ENCODE peak calls at places on chromosomes 5 and 9, in ten cellular contexts. One of them, this sample, is unnamed.

GRCh38 chr5:61768692-61769281 is 436.7 kb downstream of the ZSWIM6 start:
- ATAC-seq in psoas muscle: no peak
- ATAC-seq in left ventricle myocardium superior: no peak
- ATAC-seq in activated CD8-positive, alpha-beta T cell treated with anti-CD3 and anti-CD28 coated beads, Interleukin-2, amount 10 ng/mL, durations not matched to agents 7 days and 5 days: peak
- ATAC-seq in pancreas: peak
- ATAC-seq in thoracic aorta: no peak
- ATAC-seq in right cardiac atrium: no peak
- ATAC-seq in aorta: no peak
- ATAC-seq in central memory CD8-positive, alpha-beta T cell: no peak
- ATAC-seq in left colon: peak
- ATAC-seq in this sample: no peak

GRCh38 chr9:84856181-84856632 is 186.7 kb downstream of the NTRK2 start:
- ATAC-seq in psoas muscle: peak
- ATAC-seq in left ventricle myocardium superior: peak
- ATAC-seq in activated CD8-positive, alpha-beta T cell treated with anti-CD3 and anti-CD28 coated beads, Interleukin-2, amount 10 ng/mL, durations not matched to agents 7 days and 5 days: no peak
- ATAC-seq in pancreas: peak
- ATAC-seq in thoracic aorta: peak
- ATAC-seq in right cardiac atrium: peak
- ATAC-seq in aorta: peak
- ATAC-seq in central memory CD8-positive, alpha-beta T cell: no peak
- ATAC-seq in left colon: no peak
- ATAC-seq in this sample: no peak

GRCh38 chr5:1792842-1793266 is 6.8 kb downstream of the MRPL36 start:
- ATAC-seq in psoas muscle: no peak
- ATAC-seq in left ventricle myocardium superior: no peak
- ATAC-seq in activated CD8-positive, alpha-beta T cell treated with anti-CD3 and anti-CD28 coated beads, Interleukin-2, amount 10 ng/mL, durations not matched to agents 7 days and 5 days: peak
- ATAC-seq in pancreas: peak
- ATAC-seq in thoracic aorta: no peak
- ATAC-seq in right cardiac atrium: no peak
- ATAC-seq in aorta: no peak
- ATAC-seq in central memory CD8-positive, alpha-beta T cell: peak
- ATAC-seq in left colon: peak
- ATAC-seq in this sample: peak

GRCh38 chr5:80762573-80762972 is 107.8 kb upstream of the DHFR start:
- ATAC-seq in psoas muscle: no peak
- ATAC-seq in left ventricle myocardium superior: no peak
- ATAC-seq in activated CD8-positive, alpha-beta T cell treated with anti-CD3 and anti-CD28 coated beads, Interleukin-2, amount 10 ng/mL, durations not matched to agents 7 days and 5 days: no peak
- ATAC-seq in pancreas: no peak
- ATAC-seq in thoracic aorta: no peak
- ATAC-seq in right cardiac atrium: no peak
- ATAC-seq in aorta: no peak
- ATAC-seq in central memory CD8-positive, alpha-beta T cell: no peak
- ATAC-seq in left colon: no peak
- ATAC-seq in this sample: no peak

GRCh38 chr5:163460562-163461176 is at the start of gene HMMR:
- ATAC-seq in psoas muscle: no peak
- ATAC-seq in left ventricle myocardium superior: no peak
- ATAC-seq in activated CD8-positive, alpha-beta T cell treated with anti-CD3 and anti-CD28 coated beads, Interleukin-2, amount 10 ng/mL, durations not matched to agents 7 days and 5 days: no peak
- ATAC-seq in pancreas: no peak
- ATAC-seq in thoracic aorta: no peak
- ATAC-seq in right cardiac atrium: no peak
- ATAC-seq in aorta: no peak
- ATAC-seq in central memory CD8-positive, alpha-beta T cell: no peak
- ATAC-seq in left colon: no peak
- ATAC-seq in this sample: no peak

GRCh38 chr5:132865668-132866341 is 464 bp downstream of the GDF9 start:
- ATAC-seq in psoas muscle: peak
- ATAC-seq in left ventricle myocardium superior: peak
- ATAC-seq in activated CD8-positive, alpha-beta T cell treated with anti-CD3 and anti-CD28 coated beads, Interleukin-2, amount 10 ng/mL, durations not matched to agents 7 days and 5 days: peak
- ATAC-seq in pancreas: peak
- ATAC-seq in thoracic aorta: peak
- ATAC-seq in right cardiac atrium: no peak
- ATAC-seq in aorta: peak
- ATAC-seq in central memory CD8-positive, alpha-beta T cell: peak
- ATAC-seq in left colon: no peak
- ATAC-seq in this sample: peak

GRCh38 chr5:67372887-67373286 is 176.3 kb upstream of the CD180 start:
- ATAC-seq in psoas muscle: no peak
- ATAC-seq in left ventricle myocardium superior: no peak
- ATAC-seq in activated CD8-positive, alpha-beta T cell treated with anti-CD3 and anti-CD28 coated beads, Interleukin-2, amount 10 ng/mL, durations not matched to agents 7 days and 5 days: no peak
- ATAC-seq in pancreas: no peak
- ATAC-seq in thoracic aorta: no peak
- ATAC-seq in right cardiac atrium: no peak
- ATAC-seq in aorta: no peak
- ATAC-seq in central memory CD8-positive, alpha-beta T cell: no peak
- ATAC-seq in left colon: no peak
- ATAC-seq in this sample: no peak

GRCh38 chr5:144028644-144029043 is 141.8 kb downstream of the YIPF5 start:
- ATAC-seq in psoas muscle: no peak
- ATAC-seq in left ventricle myocardium superior: peak
- ATAC-seq in activated CD8-positive, alpha-beta T cell treated with anti-CD3 and anti-CD28 coated beads, Interleukin-2, amount 10 ng/mL, durations not matched to agents 7 days and 5 days: no peak
- ATAC-seq in pancreas: peak
- ATAC-seq in thoracic aorta: no peak
- ATAC-seq in right cardiac atrium: peak
- ATAC-seq in aorta: peak
- ATAC-seq in central memory CD8-positive, alpha-beta T cell: no peak
- ATAC-seq in left colon: peak
- ATAC-seq in this sample: no peak

GRCh38 chr5:96936431-96937221 is 746 bp downstream of the LNPEP start:
- ATAC-seq in psoas muscle: peak
- ATAC-seq in left ventricle myocardium superior: peak
- ATAC-seq in activated CD8-positive, alpha-beta T cell treated with anti-CD3 and anti-CD28 coated beads, Interleukin-2, amount 10 ng/mL, durations not matched to agents 7 days and 5 days: peak
- ATAC-seq in pancreas: peak
- ATAC-seq in thoracic aorta: no peak
- ATAC-seq in right cardiac atrium: peak
- ATAC-seq in aorta: peak
- ATAC-seq in central memory CD8-positive, alpha-beta T cell: no peak
- ATAC-seq in left colon: peak
- ATAC-seq in this sample: peak

GRCh38 chr9:76136986-76137385 is 246.5 kb downstream of the PCSK5 start:
- ATAC-seq in psoas muscle: peak
- ATAC-seq in left ventricle myocardium superior: peak
- ATAC-seq in activated CD8-positive, alpha-beta T cell treated with anti-CD3 and anti-CD28 coated beads, Interleukin-2, amount 10 ng/mL, durations not matched to agents 7 days and 5 days: no peak
- ATAC-seq in pancreas: peak
- ATAC-seq in thoracic aorta: peak
- ATAC-seq in right cardiac atrium: no peak
- ATAC-seq in aorta: peak
- ATAC-seq in central memory CD8-positive, alpha-beta T cell: no peak
- ATAC-seq in left colon: peak
- ATAC-seq in this sample: no peak

GRCh38 chr9:121200346-121200745 is 1.3 kb downstream of the RAB14 start:
- ATAC-seq in psoas muscle: no peak
- ATAC-seq in left ventricle myocardium superior: no peak
- ATAC-seq in activated CD8-positive, alpha-beta T cell treated with anti-CD3 and anti-CD28 coated beads, Interleukin-2, amount 10 ng/mL, durations not matched to agents 7 days and 5 days: no peak
- ATAC-seq in pancreas: no peak
- ATAC-seq in thoracic aorta: no peak
- ATAC-seq in right cardiac atrium: no peak
- ATAC-seq in aorta: no peak
- ATAC-seq in central memory CD8-positive, alpha-beta T cell: no peak
- ATAC-seq in left colon: peak
- ATAC-seq in this sample: no peak

GRCh38 chr5:83101514-83101913 is 24.2 kb downstream of the XRCC4 start:
- ATAC-seq in psoas muscle: no peak
- ATAC-seq in left ventricle myocardium superior: peak
- ATAC-seq in activated CD8-positive, alpha-beta T cell treated with anti-CD3 and anti-CD28 coated beads, Interleukin-2, amount 10 ng/mL, durations not matched to agents 7 days and 5 days: no peak
- ATAC-seq in pancreas: no peak
- ATAC-seq in thoracic aorta: no peak
- ATAC-seq in right cardiac atrium: no peak
- ATAC-seq in aorta: no peak
- ATAC-seq in central memory CD8-positive, alpha-beta T cell: no peak
- ATAC-seq in left colon: no peak
- ATAC-seq in this sample: no peak

GRCh38 chr5:133994297-133994989 is 10.3 kb downstream of the VDAC1 start:
- ATAC-seq in psoas muscle: peak
- ATAC-seq in left ventricle myocardium superior: peak
- ATAC-seq in activated CD8-positive, alpha-beta T cell treated with anti-CD3 and anti-CD28 coated beads, Interleukin-2, amount 10 ng/mL, durations not matched to agents 7 days and 5 days: no peak
- ATAC-seq in pancreas: no peak
- ATAC-seq in thoracic aorta: no peak
- ATAC-seq in right cardiac atrium: peak
- ATAC-seq in aorta: no peak
- ATAC-seq in central memory CD8-positive, alpha-beta T cell: no peak
- ATAC-seq in left colon: no peak
- ATAC-seq in this sample: no peak

GRCh38 chr5:71653119-71653518 is 66.0 kb upstream of the CARTPT start:
- ATAC-seq in psoas muscle: no peak
- ATAC-seq in left ventricle myocardium superior: peak
- ATAC-seq in activated CD8-positive, alpha-beta T cell treated with anti-CD3 and anti-CD28 coated beads, Interleukin-2, amount 10 ng/mL, durations not matched to agents 7 days and 5 days: no peak
- ATAC-seq in pancreas: peak
- ATAC-seq in thoracic aorta: peak
- ATAC-seq in right cardiac atrium: no peak
- ATAC-seq in aorta: no peak
- ATAC-seq in central memory CD8-positive, alpha-beta T cell: no peak
- ATAC-seq in left colon: no peak
- ATAC-seq in this sample: no peak

GRCh38 chr5:157030692-157031091 is 28.2 kb downstream of the HAVCR1 start:
- ATAC-seq in psoas muscle: no peak
- ATAC-seq in left ventricle myocardium superior: no peak
- ATAC-seq in activated CD8-positive, alpha-beta T cell treated with anti-CD3 and anti-CD28 coated beads, Interleukin-2, amount 10 ng/mL, durations not matched to agents 7 days and 5 days: no peak
- ATAC-seq in pancreas: no peak
- ATAC-seq in thoracic aorta: no peak
- ATAC-seq in right cardiac atrium: no peak
- ATAC-seq in aorta: no peak
- ATAC-seq in central memory CD8-positive, alpha-beta T cell: peak
- ATAC-seq in left colon: no peak
- ATAC-seq in this sample: peak

GRCh38 chr9:132729235-132729890 is 59.1 kb downstream of the GTF3C4 start:
- ATAC-seq in psoas muscle: no peak
- ATAC-seq in left ventricle myocardium superior: no peak
- ATAC-seq in activated CD8-positive, alpha-beta T cell treated with anti-CD3 and anti-CD28 coated beads, Interleukin-2, amount 10 ng/mL, durations not matched to agents 7 days and 5 days: no peak
- ATAC-seq in pancreas: no peak
- ATAC-seq in thoracic aorta: no peak
- ATAC-seq in right cardiac atrium: no peak
- ATAC-seq in aorta: no peak
- ATAC-seq in central memory CD8-positive, alpha-beta T cell: no peak
- ATAC-seq in left colon: peak
- ATAC-seq in this sample: no peak

GRCh38 chr5:147949711-147950573 is 43.6 kb upstream of the C5orf46 start:
- ATAC-seq in psoas muscle: no peak
- ATAC-seq in left ventricle myocardium superior: peak
- ATAC-seq in activated CD8-positive, alpha-beta T cell treated with anti-CD3 and anti-CD28 coated beads, Interleukin-2, amount 10 ng/mL, durations not matched to agents 7 days and 5 days: no peak
- ATAC-seq in pancreas: peak
- ATAC-seq in thoracic aorta: no peak
- ATAC-seq in right cardiac atrium: no peak
- ATAC-seq in aorta: no peak
- ATAC-seq in central memory CD8-positive, alpha-beta T cell: no peak
- ATAC-seq in left colon: peak
- ATAC-seq in this sample: no peak

GRCh38 chr9:105191508-105192118 is 52.8 kb upstream of the SLC44A1 start:
- ATAC-seq in psoas muscle: peak
- ATAC-seq in left ventricle myocardium superior: peak
- ATAC-seq in activated CD8-positive, alpha-beta T cell treated with anti-CD3 and anti-CD28 coated beads, Interleukin-2, amount 10 ng/mL, durations not matched to agents 7 days and 5 days: no peak
- ATAC-seq in pancreas: peak
- ATAC-seq in thoracic aorta: no peak
- ATAC-seq in right cardiac atrium: peak
- ATAC-seq in aorta: peak
- ATAC-seq in central memory CD8-positive, alpha-beta T cell: no peak
- ATAC-seq in left colon: no peak
- ATAC-seq in this sample: no peak

GRCh38 chr9:16267336-16268036 is 603.0 kb downstream of the BNC2 start:
- ATAC-seq in psoas muscle: no peak
- ATAC-seq in left ventricle myocardium superior: peak
- ATAC-seq in activated CD8-positive, alpha-beta T cell treated with anti-CD3 and anti-CD28 coated beads, Interleukin-2, amount 10 ng/mL, durations not matched to agents 7 days and 5 days: peak
- ATAC-seq in pancreas: peak
- ATAC-seq in thoracic aorta: no peak
- ATAC-seq in right cardiac atrium: peak
- ATAC-seq in aorta: peak
- ATAC-seq in central memory CD8-positive, alpha-beta T cell: no peak
- ATAC-seq in left colon: peak
- ATAC-seq in this sample: no peak

GRCh38 chr5:55134053-55134722 is 25.8 kb upstream of the GPX8 start:
- ATAC-seq in psoas muscle: no peak
- ATAC-seq in left ventricle myocardium superior: no peak
- ATAC-seq in activated CD8-positive, alpha-beta T cell treated with anti-CD3 and anti-CD28 coated beads, Interleukin-2, amount 10 ng/mL, durations not matched to agents 7 days and 5 days: peak
- ATAC-seq in pancreas: no peak
- ATAC-seq in thoracic aorta: no peak
- ATAC-seq in right cardiac atrium: no peak
- ATAC-seq in aorta: no peak
- ATAC-seq in central memory CD8-positive, alpha-beta T cell: peak
- ATAC-seq in left colon: no peak
- ATAC-seq in this sample: peak

GRCh38 chr9:116300360-116300759 is 146.8 kb downstream of the PAPPA start:
- ATAC-seq in psoas muscle: no peak
- ATAC-seq in left ventricle myocardium superior: no peak
- ATAC-seq in activated CD8-positive, alpha-beta T cell treated with anti-CD3 and anti-CD28 coated beads, Interleukin-2, amount 10 ng/mL, durations not matched to agents 7 days and 5 days: no peak
- ATAC-seq in pancreas: no peak
- ATAC-seq in thoracic aorta: no peak
- ATAC-seq in right cardiac atrium: no peak
- ATAC-seq in aorta: no peak
- ATAC-seq in central memory CD8-positive, alpha-beta T cell: no peak
- ATAC-seq in left colon: no peak
- ATAC-seq in this sample: no peak

GRCh38 chr5:69493235-69493925 is 790 bp downstream of the OCLN start:
- ATAC-seq in psoas muscle: no peak
- ATAC-seq in left ventricle myocardium superior: peak
- ATAC-seq in activated CD8-positive, alpha-beta T cell treated with anti-CD3 and anti-CD28 coated beads, Interleukin-2, amount 10 ng/mL, durations not matched to agents 7 days and 5 days: peak
- ATAC-seq in pancreas: peak
- ATAC-seq in thoracic aorta: no peak
- ATAC-seq in right cardiac atrium: peak
- ATAC-seq in aorta: peak
- ATAC-seq in central memory CD8-positive, alpha-beta T cell: no peak
- ATAC-seq in left colon: peak
- ATAC-seq in this sample: peak

GRCh38 chr9:96496368-96497116 is 46.6 kb downstream of the HABP4 start:
- ATAC-seq in psoas muscle: no peak
- ATAC-seq in left ventricle myocardium superior: no peak
- ATAC-seq in activated CD8-positive, alpha-beta T cell treated with anti-CD3 and anti-CD28 coated beads, Interleukin-2, amount 10 ng/mL, durations not matched to agents 7 days and 5 days: no peak
- ATAC-seq in pancreas: no peak
- ATAC-seq in thoracic aorta: no peak
- ATAC-seq in right cardiac atrium: peak
- ATAC-seq in aorta: no peak
- ATAC-seq in central memory CD8-positive, alpha-beta T cell: no peak
- ATAC-seq in left colon: no peak
- ATAC-seq in this sample: no peak

GRCh38 chr5:80154749-80155148 is 101.1 kb downstream of the SERINC5 start:
- ATAC-seq in psoas muscle: no peak
- ATAC-seq in left ventricle myocardium superior: peak
- ATAC-seq in activated CD8-positive, alpha-beta T cell treated with anti-CD3 and anti-CD28 coated beads, Interleukin-2, amount 10 ng/mL, durations not matched to agents 7 days and 5 days: no peak
- ATAC-seq in pancreas: no peak
- ATAC-seq in thoracic aorta: no peak
- ATAC-seq in right cardiac atrium: peak
- ATAC-seq in aorta: no peak
- ATAC-seq in central memory CD8-positive, alpha-beta T cell: no peak
- ATAC-seq in left colon: no peak
- ATAC-seq in this sample: no peak

GRCh38 chr9:91273853-91274552 is 87.7 kb downstream of the AUH start:
- ATAC-seq in psoas muscle: peak
- ATAC-seq in left ventricle myocardium superior: no peak
- ATAC-seq in activated CD8-positive, alpha-beta T cell treated with anti-CD3 and anti-CD28 coated beads, Interleukin-2, amount 10 ng/mL, durations not matched to agents 7 days and 5 days: peak
- ATAC-seq in pancreas: peak
- ATAC-seq in thoracic aorta: no peak
- ATAC-seq in right cardiac atrium: no peak
- ATAC-seq in aorta: no peak
- ATAC-seq in central memory CD8-positive, alpha-beta T cell: no peak
- ATAC-seq in left colon: no peak
- ATAC-seq in this sample: peak

GRCh38 chr5:131289738-131290137 is 25.9 kb downstream of the CDC42SE2 start:
- ATAC-seq in psoas muscle: no peak
- ATAC-seq in left ventricle myocardium superior: no peak
- ATAC-seq in activated CD8-positive, alpha-beta T cell treated with anti-CD3 and anti-CD28 coated beads, Interleukin-2, amount 10 ng/mL, durations not matched to agents 7 days and 5 days: peak
- ATAC-seq in pancreas: no peak
- ATAC-seq in thoracic aorta: no peak
- ATAC-seq in right cardiac atrium: no peak
- ATAC-seq in aorta: no peak
- ATAC-seq in central memory CD8-positive, alpha-beta T cell: peak
- ATAC-seq in left colon: no peak
- ATAC-seq in this sample: peak

GRCh38 chr5:140321796-140322195 is 18.9 kb upstream of the PFDN1 start:
- ATAC-seq in psoas muscle: peak
- ATAC-seq in left ventricle myocardium superior: peak
- ATAC-seq in activated CD8-positive, alpha-beta T cell treated with anti-CD3 and anti-CD28 coated beads, Interleukin-2, amount 10 ng/mL, durations not matched to agents 7 days and 5 days: no peak
- ATAC-seq in pancreas: peak
- ATAC-seq in thoracic aorta: no peak
- ATAC-seq in right cardiac atrium: peak
- ATAC-seq in aorta: no peak
- ATAC-seq in central memory CD8-positive, alpha-beta T cell: no peak
- ATAC-seq in left colon: peak
- ATAC-seq in this sample: no peak

GRCh38 chr9:15959663-15960062 is 406.8 kb downstream of the CCDC171 start:
- ATAC-seq in psoas muscle: no peak
- ATAC-seq in left ventricle myocardium superior: no peak
- ATAC-seq in activated CD8-positive, alpha-beta T cell treated with anti-CD3 and anti-CD28 coated beads, Interleukin-2, amount 10 ng/mL, durations not matched to agents 7 days and 5 days: no peak
- ATAC-seq in pancreas: no peak
- ATAC-seq in thoracic aorta: no peak
- ATAC-seq in right cardiac atrium: no peak
- ATAC-seq in aorta: no peak
- ATAC-seq in central memory CD8-positive, alpha-beta T cell: no peak
- ATAC-seq in left colon: no peak
- ATAC-seq in this sample: no peak